ENCODE peak calls at places on chromosomes 1 and 21, in four cellular contexts. One of them, this sample, is unnamed.
A peak's percentile ranks its signal among the peaks of the same experiment; 100 is the strongest.

GRCh38 chr1:25705699-25706098 is 89.1 kb downstream of the MAN1C1 start:
- DNase-seq in ovary: no peak
- DNase-seq in mesenchymal stem cell: no peak
- DNase-seq in epithelial cell of esophagus: no peak
- DNase-seq in this sample: no peak

GRCh38 chr1:39635205-39635870 is 4.1 kb downstream of the HEYL start:
- DNase-seq in ovary: no peak
- DNase-seq in mesenchymal stem cell: no peak
- DNase-seq in epithelial cell of esophagus: no peak
- DNase-seq in this sample: peak; percentile 78

GRCh38 chr1:99648107-99648506 is 2.2 kb downstream of the PALMD start:
- DNase-seq in epithelial cell of esophagus: peak; percentile 78
- DNase-seq in ovary: no peak
- DNase-seq in mesenchymal stem cell: no peak
- DNase-seq in this sample: no peak

GRCh38 chr1:183870351-183871077 is 65.6 kb downstream of the RGL1 start:
- DNase-seq in ovary: peak; percentile 84
- DNase-seq in epithelial cell of esophagus: peak; percentile 15
- DNase-seq in mesenchymal stem cell: peak; percentile 58
- DNase-seq in this sample: peak; percentile 39

GRCh38 chr1:150521196-150521968 is 5.8 kb downstream of the FALEC start:
- DNase-seq in ovary: no peak
- DNase-seq in mesenchymal stem cell: no peak
- DNase-seq in epithelial cell of esophagus: no peak
- DNase-seq in this sample: no peak

GRCh38 chr1:14486401-14487110 is 111.9 kb upstream of the KAZN start:
- DNase-seq in mesenchymal stem cell: no peak
- DNase-seq in epithelial cell of esophagus: no peak
- DNase-seq in ovary: peak; percentile 40
- DNase-seq in this sample: peak; percentile 46

GRCh38 chr1:185360714-185361113 is 43.7 kb upstream of the IVNS1ABP start:
- DNase-seq in ovary: no peak
- DNase-seq in mesenchymal stem cell: no peak
- DNase-seq in epithelial cell of esophagus: peak; percentile 44
- DNase-seq in this sample: no peak

GRCh38 chr1:158019177-158019868 is 25.9 kb downstream of the KIRREL1 start:
- DNase-seq in epithelial cell of esophagus: peak; percentile 85
- DNase-seq in ovary: no peak
- DNase-seq in mesenchymal stem cell: peak; percentile 97
- DNase-seq in this sample: peak; percentile 92

GRCh38 chr1:85316324-85316723 is 39.9 kb upstream of the BCL10 start:
- DNase-seq in ovary: no peak
- DNase-seq in epithelial cell of esophagus: no peak
- DNase-seq in mesenchymal stem cell: no peak
- DNase-seq in this sample: no peak

GRCh38 chr21:45475797-45476570 is 66.3 kb downstream of the SLC19A1 start:
- DNase-seq in epithelial cell of esophagus: no peak
- DNase-seq in ovary: no peak
- DNase-seq in mesenchymal stem cell: no peak
- DNase-seq in this sample: no peak

GRCh38 chr1:110675060-110675791 is 486 bp upstream of the KCNA3 start:
- DNase-seq in ovary: peak; percentile 41
- DNase-seq in mesenchymal stem cell: no peak
- DNase-seq in epithelial cell of esophagus: no peak
- DNase-seq in this sample: no peak

GRCh38 chr1:8903410-8903809 is 24.9 kb upstream of the ENO1 start:
- DNase-seq in mesenchymal stem cell: peak; percentile 40
- DNase-seq in epithelial cell of esophagus: peak; percentile 32
- DNase-seq in ovary: no peak
- DNase-seq in this sample: peak; percentile 56

GRCh38 chr1:78225153-78225552 is 179.4 kb downstream of the GIPC2 start:
- DNase-seq in mesenchymal stem cell: no peak
- DNase-seq in ovary: no peak
- DNase-seq in epithelial cell of esophagus: peak; percentile 24
- DNase-seq in this sample: no peak

GRCh38 chr1:7360526-7360925 is 410.6 kb upstream of the VAMP3 start:
- DNase-seq in epithelial cell of esophagus: no peak
- DNase-seq in ovary: no peak
- DNase-seq in mesenchymal stem cell: no peak
- DNase-seq in this sample: no peak

GRCh38 chr1:211876849-211877248 is 46.3 kb upstream of the LPGAT1 start:
- DNase-seq in epithelial cell of esophagus: no peak
- DNase-seq in mesenchymal stem cell: no peak
- DNase-seq in ovary: no peak
- DNase-seq in this sample: no peak

GRCh38 chr1:175036476-175036875 is 13.3 kb upstream of the MRPS14 start:
- DNase-seq in ovary: no peak
- DNase-seq in mesenchymal stem cell: no peak
- DNase-seq in epithelial cell of esophagus: no peak
- DNase-seq in this sample: no peak

GRCh38 chr1:53573931-53574330 is 114.7 kb downstream of the DMRTB1 start:
- DNase-seq in ovary: no peak
- DNase-seq in epithelial cell of esophagus: no peak
- DNase-seq in mesenchymal stem cell: no peak
- DNase-seq in this sample: no peak

GRCh38 chr1:193674292-193674944 is 488.0 kb upstream of the B3GALT2 start:
- DNase-seq in epithelial cell of esophagus: no peak
- DNase-seq in ovary: no peak
- DNase-seq in mesenchymal stem cell: peak; percentile 25
- DNase-seq in this sample: peak; percentile 47

GRCh38 chr1:202145325-202146140 is 996 bp upstream of the ARL8A start:
- DNase-seq in mesenchymal stem cell: no peak
- DNase-seq in ovary: no peak
- DNase-seq in epithelial cell of esophagus: peak; percentile 48
- DNase-seq in this sample: no peak

GRCh38 chr1:27873671-27874384 is 1.5 kb downstream of the THEMIS2 start:
- DNase-seq in ovary: no peak
- DNase-seq in epithelial cell of esophagus: peak; percentile 23
- DNase-seq in mesenchymal stem cell: no peak
- DNase-seq in this sample: no peak

GRCh38 chr1:62882161-62882560 is 98.2 kb downstream of the ATG4C start:
- DNase-seq in epithelial cell of esophagus: peak; percentile 42
- DNase-seq in mesenchymal stem cell: no peak
- DNase-seq in ovary: no peak
- DNase-seq in this sample: no peak

GRCh38 chr1:183577897-183578470 is 12.3 kb downstream of the NCF2 start:
- DNase-seq in mesenchymal stem cell: no peak
- DNase-seq in epithelial cell of esophagus: no peak
- DNase-seq in ovary: no peak
- DNase-seq in this sample: no peak

GRCh38 chr1:182389619-182390047 is 2.0 kb downstream of the GLUL start:
- DNase-seq in epithelial cell of esophagus: no peak
- DNase-seq in ovary: no peak
- DNase-seq in mesenchymal stem cell: peak; percentile 16
- DNase-seq in this sample: no peak

GRCh38 chr1:225343618-225344017 is 84.2 kb downstream of the LBR start:
- DNase-seq in ovary: no peak
- DNase-seq in epithelial cell of esophagus: peak; percentile 45
- DNase-seq in mesenchymal stem cell: peak; percentile 17
- DNase-seq in this sample: peak; percentile 28

GRCh38 chr1:160981584-160982411 is 27.2 kb upstream of the ITLN2 start:
- DNase-seq in epithelial cell of esophagus: no peak
- DNase-seq in mesenchymal stem cell: no peak
- DNase-seq in ovary: no peak
- DNase-seq in this sample: no peak

GRCh38 chr21:17554619-17555472 is 42.0 kb downstream of the CXADR start:
- DNase-seq in epithelial cell of esophagus: peak; percentile 14
- DNase-seq in ovary: no peak
- DNase-seq in mesenchymal stem cell: no peak
- DNase-seq in this sample: no peak

GRCh38 chr1:25568834-25569598 is 25.6 kb downstream of the LDLRAP1 start:
- DNase-seq in ovary: no peak
- DNase-seq in mesenchymal stem cell: peak; percentile 93
- DNase-seq in epithelial cell of esophagus: peak; percentile 89
- DNase-seq in this sample: peak; percentile 88

GRCh38 chr1:119674835-119675289 is 26.8 kb upstream of the ZNF697 start:
- DNase-seq in mesenchymal stem cell: no peak
- DNase-seq in epithelial cell of esophagus: peak; percentile 93
- DNase-seq in ovary: no peak
- DNase-seq in this sample: peak; percentile 85

GRCh38 chr21:38126677-38127271 is 130.0 kb upstream of the KCNJ15 start:
- DNase-seq in mesenchymal stem cell: peak; percentile 46
- DNase-seq in epithelial cell of esophagus: peak; percentile 72
- DNase-seq in ovary: no peak
- DNase-seq in this sample: peak; percentile 52

GRCh38 chr1:30313176-30313575 is 410.2 kb downstream of the MATN1 start:
- DNase-seq in epithelial cell of esophagus: no peak
- DNase-seq in mesenchymal stem cell: no peak
- DNase-seq in ovary: no peak
- DNase-seq in this sample: no peak

GRCh38 chr1:81179239-81179638 is 621.5 kb upstream of the ADGRL2 start:
- DNase-seq in epithelial cell of esophagus: peak; percentile 96
- DNase-seq in ovary: no peak
- DNase-seq in mesenchymal stem cell: peak; percentile 97
- DNase-seq in this sample: peak; percentile 85

GRCh38 chr21:29007801-29008200 is 11.3 kb downstream of the RWDD2B start:
- DNase-seq in ovary: no peak
- DNase-seq in mesenchymal stem cell: peak; percentile 87
- DNase-seq in epithelial cell of esophagus: no peak
- DNase-seq in this sample: no peak

GRCh38 chr21:25689226-25689625 is 45.5 kb downstream of the ATP5PF start:
- DNase-seq in epithelial cell of esophagus: peak; percentile 13
- DNase-seq in mesenchymal stem cell: no peak
- DNase-seq in ovary: no peak
- DNase-seq in this sample: no peak

GRCh38 chr1:20787775-20788488 is 825 bp upstream of the HP1BP3 start:
- DNase-seq in ovary: no peak
- DNase-seq in epithelial cell of esophagus: peak; percentile 66
- DNase-seq in mesenchymal stem cell: peak; percentile 89
- DNase-seq in this sample: peak; percentile 83

GRCh38 chr1:183609313-183609712 is 19.1 kb upstream of the NCF2 start:
- DNase-seq in epithelial cell of esophagus: peak; percentile 90
- DNase-seq in mesenchymal stem cell: peak; percentile 73
- DNase-seq in ovary: peak; percentile 54
- DNase-seq in this sample: peak; percentile 75

GRCh38 chr1:7039590-7039989 is 254.3 kb downstream of the CAMTA1 start:
- DNase-seq in epithelial cell of esophagus: no peak
- DNase-seq in ovary: no peak
- DNase-seq in mesenchymal stem cell: no peak
- DNase-seq in this sample: no peak

GRCh38 chr1:19610282-19610978 is 33.7 kb upstream of the NBL1 start:
- DNase-seq in ovary: no peak
- DNase-seq in mesenchymal stem cell: no peak
- DNase-seq in epithelial cell of esophagus: peak; percentile 12
- DNase-seq in this sample: no peak

GRCh38 chr1:101163406-101163770 is 73.4 kb upstream of the S1PR1 start:
- DNase-seq in mesenchymal stem cell: no peak
- DNase-seq in ovary: no peak
- DNase-seq in epithelial cell of esophagus: no peak
- DNase-seq in this sample: no peak

GRCh38 chr1:101161619-101162018 is 75.2 kb upstream of the S1PR1 start:
- DNase-seq in epithelial cell of esophagus: no peak
- DNase-seq in mesenchymal stem cell: no peak
- DNase-seq in ovary: no peak
- DNase-seq in this sample: no peak

GRCh38 chr1:101164776-101165175 is 72.0 kb upstream of the S1PR1 start:
- DNase-seq in mesenchymal stem cell: no peak
- DNase-seq in epithelial cell of esophagus: no peak
- DNase-seq in ovary: no peak
- DNase-seq in this sample: no peak

GRCh38 chr1:101162736-101163405 is 73.9 kb upstream of the S1PR1 start:
- DNase-seq in mesenchymal stem cell: no peak
- DNase-seq in epithelial cell of esophagus: no peak
- DNase-seq in ovary: no peak
- DNase-seq in this sample: no peak

DNA sequence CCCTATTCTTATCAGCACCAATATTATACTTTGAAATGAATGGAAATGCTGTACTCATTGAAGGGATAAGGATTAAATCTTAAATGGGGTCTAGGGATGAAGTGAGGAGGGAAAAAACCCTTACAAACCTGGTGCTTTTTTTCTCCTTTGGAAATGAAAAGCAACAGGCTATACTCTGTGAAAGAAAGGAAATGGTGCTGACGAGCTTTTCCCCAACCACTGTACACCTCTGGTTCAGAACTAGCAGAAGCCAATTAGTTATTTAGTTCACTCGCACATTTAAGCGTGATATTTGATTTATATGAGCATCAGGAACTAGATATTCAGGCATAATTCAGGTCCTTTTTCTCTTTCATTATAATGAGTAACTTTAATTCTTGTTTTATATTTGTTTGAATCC is 74.5 kb upstream of the S1PR1 start:
- DNase-seq in mesenchymal stem cell: no peak
- DNase-seq in epithelial cell of esophagus: no peak
- DNase-seq in ovary: no peak
- DNase-seq in this sample: no peak
- H3K4me3 ChIP-seq in mesenchymal stem cell: no peak overlapping the region
- H3K4me3 ChIP-seq in epithelial cell of esophagus: no peak overlapping the region
- H3K4me3 ChIP-seq in ovary: no peak overlapping the region
- H3K4me3 ChIP-seq in this sample: no peak overlapping the region

GRCh38 chr1:886311-886710 is 37.4 kb upstream of the SAMD11 start:
- DNase-seq in epithelial cell of esophagus: no peak
- DNase-seq in mesenchymal stem cell: no peak
- DNase-seq in ovary: no peak
- DNase-seq in this sample: no peak
- H3K4me3 ChIP-seq in epithelial cell of esophagus: no peak overlapping the region
- H3K4me3 ChIP-seq in mesenchymal stem cell: no peak overlapping the region
- H3K4me3 ChIP-seq in ovary: no peak overlapping the region
- H3K4me3 ChIP-seq in this sample: no peak overlapping the region

DNA sequence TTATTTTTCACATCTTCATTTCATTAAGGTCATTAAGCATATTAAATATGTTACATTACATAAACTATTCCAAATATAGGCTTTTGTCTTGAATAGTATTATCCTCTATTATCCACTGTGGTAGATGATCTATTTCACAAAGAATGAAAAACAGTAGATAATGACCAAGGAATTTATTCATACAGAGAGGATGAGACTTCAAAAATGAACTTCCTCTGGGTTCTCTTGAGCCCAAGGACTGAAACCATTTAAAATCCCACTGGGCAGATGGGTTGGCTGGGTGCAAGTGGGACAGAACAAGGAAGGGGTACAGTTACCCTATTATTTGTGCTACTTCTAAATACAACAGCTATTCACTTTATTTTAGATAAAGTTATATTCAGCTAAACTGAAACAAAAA is 33.0 kb downstream of the PTPN14 start:
- DNase-seq in ovary: no peak
- DNase-seq in epithelial cell of esophagus: no peak
- DNase-seq in mesenchymal stem cell: no peak
- DNase-seq in this sample: no peak
- H3K4me3 ChIP-seq in ovary: no peak overlapping the region
- H3K4me3 ChIP-seq in epithelial cell of esophagus: no peak overlapping the region
- H3K4me3 ChIP-seq in mesenchymal stem cell: no peak overlapping the region
- H3K4me3 ChIP-seq in this sample: no peak overlapping the region

GRCh38 chr1:109495738-109496137 is 1.8 kb downstream of the CYB561D1 start:
- DNase-seq in epithelial cell of esophagus: no peak
- DNase-seq in ovary: no peak
- DNase-seq in mesenchymal stem cell: no peak
- DNase-seq in this sample: no peak
- H3K4me3 ChIP-seq in epithelial cell of esophagus: no peak overlapping the region
- H3K4me3 ChIP-seq in ovary: no peak overlapping the region
- H3K4me3 ChIP-seq in mesenchymal stem cell: no peak overlapping the region
- H3K4me3 ChIP-seq in this sample: no peak overlapping the region

This sample was measured in fibroblast of villous mesenchyme.